ENCODE peak calls at places on chromosomes 6 and 20, in nine cellular contexts. One of them, this sample, is unnamed. For H3K9me3, the result is how much of the 10 kb centered on the place peaks cover.

GRCh38 chr6:43242908-43243648 is at the start of gene TTBK1:
- DNase-seq in breast epithelium: no peak
- DNase-seq in body of pancreas: no peak
- DNase-seq in heart left ventricle: no peak
- DNase-seq in left ventricle myocardium inferior: no peak
- DNase-seq in fibroblast of lung: no peak
- DNase-seq in hepatocyte: no peak
- DNase-seq in CD4-positive, alpha-beta T cell: no peak
- DNase-seq in heart right ventricle: no peak
- DNase-seq in this sample: no peak

GRCh38 chr6:151036869-151037680 is 171.6 kb downstream of the MTHFD1L start:
- DNase-seq in breast epithelium: no peak
- DNase-seq in body of pancreas: peak
- DNase-seq in heart left ventricle: no peak
- DNase-seq in left ventricle myocardium inferior: no peak
- DNase-seq in fibroblast of lung: peak
- DNase-seq in hepatocyte: no peak
- DNase-seq in CD4-positive, alpha-beta T cell: no peak
- DNase-seq in heart right ventricle: no peak
- DNase-seq in this sample: no peak

GRCh38 chr6:143188292-143188691 is 127.6 kb downstream of the AIG1 start:
- DNase-seq in breast epithelium: no peak
- DNase-seq in body of pancreas: no peak
- DNase-seq in heart left ventricle: no peak
- DNase-seq in left ventricle myocardium inferior: no peak
- DNase-seq in fibroblast of lung: no peak
- DNase-seq in hepatocyte: no peak
- DNase-seq in CD4-positive, alpha-beta T cell: no peak
- DNase-seq in heart right ventricle: no peak
- DNase-seq in this sample: no peak

GRCh38 chr6:33427585-33428218 is 7.8 kb downstream of the SYNGAP1 start:
- DNase-seq in breast epithelium: no peak
- DNase-seq in body of pancreas: peak
- DNase-seq in heart left ventricle: peak
- DNase-seq in left ventricle myocardium inferior: peak
- DNase-seq in fibroblast of lung: no peak
- DNase-seq in hepatocyte: peak
- DNase-seq in CD4-positive, alpha-beta T cell: peak
- DNase-seq in heart right ventricle: peak
- DNase-seq in this sample: peak

GRCh38 chr6:90233994-90234393 is 62.6 kb downstream of the BACH2 start:
- DNase-seq in breast epithelium: no peak
- DNase-seq in body of pancreas: no peak
- DNase-seq in heart left ventricle: no peak
- DNase-seq in left ventricle myocardium inferior: no peak
- DNase-seq in fibroblast of lung: no peak
- DNase-seq in hepatocyte: no peak
- DNase-seq in CD4-positive, alpha-beta T cell: peak
- DNase-seq in heart right ventricle: no peak
- DNase-seq in this sample: no peak

GRCh38 chr20:63234693-63235398 is 859 bp upstream of the BIRC7 start:
- DNase-seq in breast epithelium: no peak
- DNase-seq in body of pancreas: peak
- DNase-seq in heart left ventricle: no peak
- DNase-seq in left ventricle myocardium inferior: no peak
- DNase-seq in fibroblast of lung: no peak
- DNase-seq in hepatocyte: peak
- DNase-seq in CD4-positive, alpha-beta T cell: no peak
- DNase-seq in heart right ventricle: no peak
- DNase-seq in this sample: no peak

GRCh38 chr6:129671442-129672344 is 38.3 kb downstream of the ARHGAP18 start:
- DNase-seq in breast epithelium: no peak
- DNase-seq in body of pancreas: no peak
- DNase-seq in heart left ventricle: no peak
- DNase-seq in left ventricle myocardium inferior: no peak
- DNase-seq in fibroblast of lung: no peak
- DNase-seq in hepatocyte: no peak
- DNase-seq in CD4-positive, alpha-beta T cell: peak
- DNase-seq in heart right ventricle: no peak
- DNase-seq in this sample: no peak

GRCh38 chr6:1987640-1988039 is 257.8 kb downstream of the GMDS start:
- DNase-seq in breast epithelium: no peak
- DNase-seq in body of pancreas: peak
- DNase-seq in heart left ventricle: no peak
- DNase-seq in left ventricle myocardium inferior: no peak
- DNase-seq in fibroblast of lung: peak
- DNase-seq in hepatocyte: no peak
- DNase-seq in CD4-positive, alpha-beta T cell: no peak
- DNase-seq in heart right ventricle: no peak
- DNase-seq in this sample: no peak

GRCh38 chr6:135233676-135234491 is 52.8 kb downstream of the MYB start:
- DNase-seq in breast epithelium: no peak
- DNase-seq in body of pancreas: no peak
- DNase-seq in heart left ventricle: no peak
- DNase-seq in left ventricle myocardium inferior: no peak
- DNase-seq in fibroblast of lung: no peak
- DNase-seq in hepatocyte: no peak
- DNase-seq in CD4-positive, alpha-beta T cell: no peak
- DNase-seq in heart right ventricle: no peak
- DNase-seq in this sample: no peak

GRCh38 chr6:139540276-139540675 is 165.8 kb upstream of the CITED2 start:
- DNase-seq in breast epithelium: no peak
- DNase-seq in body of pancreas: peak
- DNase-seq in heart left ventricle: no peak
- DNase-seq in left ventricle myocardium inferior: no peak
- DNase-seq in fibroblast of lung: peak
- DNase-seq in hepatocyte: no peak
- DNase-seq in CD4-positive, alpha-beta T cell: peak
- DNase-seq in heart right ventricle: no peak
- DNase-seq in this sample: peak

GRCh38 chr20:15318682-15319081 is 981.3 kb upstream of the FLRT3 start:
- DNase-seq in breast epithelium: no peak
- DNase-seq in body of pancreas: no peak
- DNase-seq in heart left ventricle: no peak
- DNase-seq in left ventricle myocardium inferior: no peak
- DNase-seq in fibroblast of lung: no peak
- DNase-seq in hepatocyte: no peak
- DNase-seq in CD4-positive, alpha-beta T cell: no peak
- DNase-seq in heart right ventricle: no peak
- DNase-seq in this sample: no peak

GRCh38 chr6:135256866-135257265 is 75.8 kb downstream of the MYB start:
- DNase-seq in breast epithelium: no peak
- DNase-seq in body of pancreas: no peak
- DNase-seq in heart left ventricle: no peak
- DNase-seq in left ventricle myocardium inferior: no peak
- DNase-seq in fibroblast of lung: no peak
- DNase-seq in hepatocyte: no peak
- DNase-seq in CD4-positive, alpha-beta T cell: no peak
- DNase-seq in heart right ventricle: no peak
- DNase-seq in this sample: no peak

GRCh38 chr6:26272171-26272631 is 92.8 kb upstream of the BTN3A2 start:
- DNase-seq in breast epithelium: peak
- DNase-seq in body of pancreas: no peak
- DNase-seq in heart left ventricle: peak
- DNase-seq in left ventricle myocardium inferior: peak
- DNase-seq in fibroblast of lung: no peak
- DNase-seq in hepatocyte: peak
- DNase-seq in CD4-positive, alpha-beta T cell: peak
- DNase-seq in heart right ventricle: peak
- DNase-seq in this sample: peak

GRCh38 chr20:1083431-1084080 is 34.8 kb upstream of the PSMF1 start:
- DNase-seq in breast epithelium: no peak
- DNase-seq in body of pancreas: no peak
- DNase-seq in heart left ventricle: no peak
- DNase-seq in left ventricle myocardium inferior: no peak
- DNase-seq in fibroblast of lung: no peak
- DNase-seq in hepatocyte: no peak
- DNase-seq in CD4-positive, alpha-beta T cell: no peak
- DNase-seq in heart right ventricle: no peak
- DNase-seq in this sample: no peak

GRCh38 chr6:155224031-155224451 is 39.8 kb upstream of the CLDN20 start:
- DNase-seq in breast epithelium: no peak
- DNase-seq in body of pancreas: no peak
- DNase-seq in heart left ventricle: no peak
- DNase-seq in left ventricle myocardium inferior: no peak
- DNase-seq in fibroblast of lung: peak
- DNase-seq in hepatocyte: peak
- DNase-seq in CD4-positive, alpha-beta T cell: no peak
- DNase-seq in heart right ventricle: no peak
- DNase-seq in this sample: no peak

GRCh38 chr6:67629268-67629667 is 1005.8 kb upstream of the ADGRB3 start:
- DNase-seq in breast epithelium: no peak
- DNase-seq in body of pancreas: no peak
- DNase-seq in heart left ventricle: no peak
- DNase-seq in left ventricle myocardium inferior: no peak
- DNase-seq in fibroblast of lung: peak
- DNase-seq in hepatocyte: no peak
- DNase-seq in CD4-positive, alpha-beta T cell: no peak
- DNase-seq in heart right ventricle: no peak
- DNase-seq in this sample: no peak

GRCh38 chr20:25025986-25026605 is 31.8 kb downstream of the ACSS1 start:
- DNase-seq in breast epithelium: no peak
- DNase-seq in body of pancreas: peak
- DNase-seq in heart left ventricle: peak
- DNase-seq in left ventricle myocardium inferior: no peak
- DNase-seq in fibroblast of lung: no peak
- DNase-seq in hepatocyte: no peak
- DNase-seq in CD4-positive, alpha-beta T cell: no peak
- DNase-seq in heart right ventricle: no peak
- DNase-seq in this sample: no peak

GRCh38 chr6:47016916-47017315 is 25.2 kb downstream of the ADGRF1 start:
- DNase-seq in breast epithelium: no peak
- DNase-seq in body of pancreas: no peak
- DNase-seq in heart left ventricle: no peak
- DNase-seq in left ventricle myocardium inferior: no peak
- DNase-seq in fibroblast of lung: no peak
- DNase-seq in hepatocyte: no peak
- DNase-seq in CD4-positive, alpha-beta T cell: no peak
- DNase-seq in heart right ventricle: no peak
- DNase-seq in this sample: no peak

GRCh38 chr20:21615617-21616080 is 89.8 kb upstream of the PAX1 start:
- DNase-seq in breast epithelium: peak
- DNase-seq in body of pancreas: peak
- DNase-seq in heart left ventricle: peak
- DNase-seq in left ventricle myocardium inferior: peak
- DNase-seq in fibroblast of lung: peak
- DNase-seq in hepatocyte: peak
- DNase-seq in CD4-positive, alpha-beta T cell: peak
- DNase-seq in heart right ventricle: peak
- DNase-seq in this sample: peak

DNA sequence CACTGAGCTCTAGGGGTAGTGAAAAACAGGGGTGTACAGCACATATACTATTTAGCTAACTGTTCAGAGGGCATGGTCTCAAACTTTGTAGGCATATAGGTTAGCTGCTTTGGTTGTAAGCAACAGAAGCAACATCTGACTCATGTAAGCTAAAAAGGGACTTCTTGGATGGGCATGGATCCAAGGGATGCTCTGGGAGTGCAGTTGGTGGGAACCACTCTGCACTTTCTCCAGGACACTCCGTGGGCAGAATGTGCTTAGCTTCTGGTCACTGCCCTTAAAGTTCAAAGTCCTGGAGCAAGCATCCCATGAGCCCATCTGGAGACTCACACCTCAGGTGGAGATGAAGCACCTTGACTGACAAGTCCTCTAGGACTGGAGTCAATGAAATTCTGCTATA is 11.5 kb downstream of the APCDD1L start:
- DNase-seq in breast epithelium: no peak
- DNase-seq in body of pancreas: no peak
- DNase-seq in heart left ventricle: no peak
- DNase-seq in left ventricle myocardium inferior: no peak
- DNase-seq in fibroblast of lung: no peak
- DNase-seq in hepatocyte: no peak
- DNase-seq in CD4-positive, alpha-beta T cell: no peak
- DNase-seq in heart right ventricle: no peak
- DNase-seq in this sample: no peak
- H3K9me3 ChIP-seq in breast epithelium: under half
- H3K9me3 ChIP-seq in body of pancreas: under half
- H3K9me3 ChIP-seq in heart left ventricle: half or more
- H3K9me3 ChIP-seq in left ventricle myocardium inferior: half or more
- H3K9me3 ChIP-seq in fibroblast of lung: under half
- H3K9me3 ChIP-seq in hepatocyte: under half
- H3K9me3 ChIP-seq in CD4-positive, alpha-beta T cell: under half
- H3K9me3 ChIP-seq in heart right ventricle: under half
- H3K9me3 ChIP-seq in this sample: under half

GRCh38 chr20:35277531-35278395 is at the start of gene MMP24OS:
- DNase-seq in breast epithelium: peak
- DNase-seq in body of pancreas: peak
- DNase-seq in heart left ventricle: peak
- DNase-seq in left ventricle myocardium inferior: peak
- DNase-seq in fibroblast of lung: peak
- DNase-seq in hepatocyte: peak
- DNase-seq in CD4-positive, alpha-beta T cell: peak
- DNase-seq in heart right ventricle: peak
- DNase-seq in this sample: peak
- TF ChIP-seq CTCF in breast epithelium: peak
- TF ChIP-seq CTCF in body of pancreas: peak
- TF ChIP-seq CTCF in heart left ventricle: peak
- TF ChIP-seq CTCF in left ventricle myocardium inferior: peak
- TF ChIP-seq CTCF in fibroblast of lung: peak
- TF ChIP-seq CTCF in hepatocyte: peak
- TF ChIP-seq CTCF in CD4-positive, alpha-beta T cell: peak
- TF ChIP-seq CTCF in heart right ventricle: peak
- TF ChIP-seq CTCF in this sample: no peak

GRCh38 chr20:61594198-61594597 is 342.1 kb downstream of the CDH4 start:
- DNase-seq in breast epithelium: no peak
- DNase-seq in body of pancreas: no peak
- DNase-seq in heart left ventricle: no peak
- DNase-seq in left ventricle myocardium inferior: no peak
- DNase-seq in fibroblast of lung: no peak
- DNase-seq in hepatocyte: no peak
- DNase-seq in CD4-positive, alpha-beta T cell: no peak
- DNase-seq in heart right ventricle: no peak
- DNase-seq in this sample: no peak
- H3K9me3 ChIP-seq in breast epithelium: under half
- H3K9me3 ChIP-seq in body of pancreas: under half
- H3K9me3 ChIP-seq in heart left ventricle: under half
- H3K9me3 ChIP-seq in left ventricle myocardium inferior: half or more
- H3K9me3 ChIP-seq in fibroblast of lung: under half
- H3K9me3 ChIP-seq in hepatocyte: under half
- H3K9me3 ChIP-seq in CD4-positive, alpha-beta T cell: under half
- H3K9me3 ChIP-seq in heart right ventricle: under half
- H3K9me3 ChIP-seq in this sample: under half

DNA sequence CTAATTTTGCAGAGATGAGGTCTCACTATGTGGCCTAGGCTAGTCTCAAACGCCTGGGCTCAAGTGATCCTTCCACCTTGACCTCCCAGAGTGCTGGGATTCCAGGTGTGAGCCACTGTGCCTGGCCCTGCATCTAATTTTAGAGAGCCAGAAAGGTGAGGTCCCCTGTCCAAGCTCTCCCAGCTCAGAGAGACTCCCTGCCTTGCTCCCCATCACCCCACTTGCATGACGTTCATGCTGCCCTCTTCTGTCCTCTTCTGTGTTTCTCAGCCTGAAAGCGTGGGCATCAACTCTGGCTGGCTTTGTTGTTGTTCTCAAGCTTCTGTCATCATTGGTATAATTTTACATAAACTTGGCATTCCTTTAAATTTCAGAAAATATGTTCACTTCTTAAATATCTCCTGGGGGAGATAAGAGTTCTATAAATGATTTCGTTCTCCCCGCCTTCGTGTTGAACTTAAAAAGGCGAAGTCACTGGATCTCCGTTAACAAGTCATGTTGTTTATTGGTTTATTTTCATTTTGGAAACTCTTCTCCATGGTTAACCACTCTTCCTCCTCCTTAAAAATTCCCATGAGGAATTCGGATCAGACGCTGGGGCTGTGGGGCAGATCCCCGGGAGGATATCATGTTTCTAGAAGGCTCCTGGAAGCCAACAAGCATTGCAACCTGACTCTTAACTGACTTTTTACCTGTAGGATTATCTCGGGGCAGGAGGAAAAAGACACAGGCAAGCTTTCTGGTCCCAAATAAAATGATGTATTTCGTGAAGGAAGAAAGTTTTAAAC is 13.2 kb upstream of the PARD6B start:
- DNase-seq in breast epithelium: no peak
- DNase-seq in body of pancreas: no peak
- DNase-seq in heart left ventricle: no peak
- DNase-seq in left ventricle myocardium inferior: no peak
- DNase-seq in fibroblast of lung: no peak
- DNase-seq in hepatocyte: no peak
- DNase-seq in CD4-positive, alpha-beta T cell: no peak
- DNase-seq in heart right ventricle: no peak
- DNase-seq in this sample: no peak
- TF ChIP-seq CTCF in breast epithelium: no peak
- TF ChIP-seq CTCF in body of pancreas: no peak
- TF ChIP-seq CTCF in heart left ventricle: no peak
- TF ChIP-seq CTCF in left ventricle myocardium inferior: no peak
- TF ChIP-seq CTCF in fibroblast of lung: peak
- TF ChIP-seq CTCF in hepatocyte: no peak
- TF ChIP-seq CTCF in CD4-positive, alpha-beta T cell: no peak
- TF ChIP-seq CTCF in heart right ventricle: no peak
- TF ChIP-seq CTCF in this sample: no peak

This sample was measured in psoas muscle.